ENCODE peak calls at places on chromosomes 5 and 9, in ten cellular contexts. V, E, G, J, U, N, C, L, O and R are unnamed samples.
A peak's percentile ranks its signal among the peaks of the same experiment; 100 is the strongest.

GRCh38 chr9:89426389-89426961 is 71.4 kb downstream of the SEMA4D start:
- DNase-seq in J (no peak), L (no peak), G (no peak), C (no peak), E (no peak), U (no peak), V (peak; percentile 46), O (no peak), N (no peak), R (no peak)

GRCh38 chr5:143920772-143921171 is 108.8 kb downstream of the HMHB1 start:
- DNase-seq in O (peak; percentile 79), G (peak; percentile 42), C (peak; percentile 65), L (no peak), U (no peak), V (no peak), E (no peak), J (no peak), N (no peak), R (no peak)

GRCh38 chr9:91186311-91187101 is 175.2 kb downstream of the AUH start:
- DNase-seq in L (no peak), J (no peak), E (no peak), C (peak; percentile 51), G (peak; percentile 45), U (no peak), V (no peak), N (no peak), O (peak; percentile 27), R (no peak)

GRCh38 chr5:133050500-133050899 is 1.3 kb upstream of the HSPA4 start:
- DNase-seq in E (no peak), L (no peak), N (no peak), V (peak; percentile 58), J (no peak), C (no peak), G (no peak), O (no peak), U (no peak), R (no peak)

GRCh38 chr5:147578228-147579024 is 68.6 kb upstream of the DPYSL3 start:
- DNase-seq in G (peak; percentile 78), V (no peak), N (peak; percentile 41), U (no peak), L (no peak), E (no peak), J (no peak), O (peak; percentile 72), C (peak; percentile 77), R (no peak)

GRCh38 chr9:137270929-137271695 is 6.4 kb upstream of the TOR4A start:
- DNase-seq in J (no peak), L (peak; percentile 29), E (no peak), G (no peak), U (no peak), V (peak; percentile 39), N (no peak), C (no peak), O (no peak), R (peak; percentile 58)

GRCh38 chr9:27198175-27198574 is 89.2 kb downstream of the TEK start:
- DNase-seq in L (no peak), N (peak; percentile 13), G (no peak), C (peak; percentile 39), V (no peak), U (no peak), E (no peak), O (peak; percentile 13), J (no peak), R (no peak)

GRCh38 chr9:129569506-129570449 is 51.1 kb downstream of the C9orf50 start:
- DNase-seq in O (peak; percentile 13), L (no peak), J (no peak), C (peak; percentile 40), E (no peak), G (peak; percentile 60), V (no peak), U (no peak), N (peak; percentile 81), R (no peak)

GRCh38 chr9:129596541-129597328 is 24.2 kb downstream of the C9orf50 start:
- DNase-seq in V (no peak), U (peak; percentile 66), J (no peak), G (peak; percentile 88), L (no peak), C (peak; percentile 78), E (no peak), O (peak; percentile 25), N (peak; percentile 88), R (no peak)

GRCh38 chr5:75668988-75669760 is 48.1 kb downstream of the POC5 start:
- DNase-seq in U (no peak), E (no peak), J (peak; percentile 52), V (peak; percentile 76), N (no peak), G (no peak), L (peak; percentile 11), C (peak; percentile 33), O (peak; percentile 43), R (peak; percentile 34)

GRCh38 chr9:112218908-112219307 is 43.8 kb upstream of the SUSD1 start:
- DNase-seq in L (no peak), C (no peak), V (peak; percentile 59), G (no peak), E (no peak), N (no peak), U (no peak), O (no peak), J (no peak), R (no peak)

GRCh38 chr5:100731768-100732167 is 171.3 kb downstream of the ST8SIA4 start:
- DNase-seq in G (peak; percentile 4), L (no peak), N (no peak), C (no peak), J (no peak), O (peak; percentile 17), U (no peak), E (no peak), V (peak; percentile 80), R (no peak)

GRCh38 chr5:127236254-127236653 is 54.3 kb upstream of the MEGF10 start:
- DNase-seq in O (no peak), N (no peak), E (no peak), V (no peak), J (no peak), G (no peak), C (no peak), U (no peak), L (no peak), R (no peak)

GRCh38 chr5:33929925-33930690 is 6.1 kb upstream of the RXFP3 start:
- DNase-seq in E (no peak), U (no peak), G (no peak), N (no peak), C (no peak), V (no peak), L (no peak), J (no peak), O (no peak), R (no peak)

GRCh38 chr5:176640616-176641015 is 6.7 kb upstream of the TSPAN17 start:
- DNase-seq in O (no peak), G (no peak), C (no peak), L (no peak), V (no peak), U (no peak), J (no peak), E (no peak), N (no peak), R (no peak)

GRCh38 chr5:173616577-173617118 is at the start of gene BOD1:
- DNase-seq in E (peak; percentile 94), G (peak; percentile 98), U (peak; percentile 93), V (peak; percentile 98), J (peak; percentile 91), C (peak; percentile 98), N (peak; percentile 96), L (peak; percentile 91), O (peak; percentile 99), R (peak; percentile 92)

GRCh38 chr9:31740705-31741104 is 643.7 kb upstream of the ACO1 start:
- DNase-seq in C (no peak), J (no peak), E (no peak), O (no peak), U (no peak), N (no peak), G (no peak), V (no peak), L (no peak), R (no peak)

GRCh38 chr5:33328842-33329241 is 111.9 kb upstream of the TARS1 start:
- DNase-seq in V (no peak), L (no peak), O (no peak), N (no peak), J (no peak), G (peak; percentile 43), C (no peak), U (no peak), E (no peak), R (no peak)

GRCh38 chr9:3023449-3023848 is 179.6 kb upstream of the PUM3 start:
- DNase-seq in J (no peak), O (no peak), N (no peak), C (no peak), E (no peak), U (no peak), L (no peak), V (no peak), G (no peak), R (no peak)